ENCODE peak calls at places on chromosomes 13 and 19, in five cellular contexts. W, O, S, U and X are unnamed samples.

GRCh38 chr13:47932953-47933687 is 68.0 kb downstream of the SUCLA2 start:
- DNase-seq in W (no peak), O (no peak), S (no peak), U (no peak), X (peak)

GRCh38 chr13:110815471-110816204 is 99.2 kb downstream of the ANKRD10 start:
- DNase-seq in W (no peak), O (no peak), S (no peak), U (no peak), X (no peak)

GRCh38 chr13:112097770-112098169 is 30.8 kb downstream of the SOX1 start:
- DNase-seq in W (no peak), O (no peak), S (no peak), U (no peak), X (no peak)

GRCh38 chr19:3178973-3179738 is 587 bp downstream of the S1PR4 start:
- DNase-seq in W (no peak), O (no peak), S (no peak), U (no peak), X (no peak)

GRCh38 chr13:33015791-33016323 is 366 bp upstream of the KL start:
- DNase-seq in W (no peak), O (no peak), S (no peak), U (no peak), X (no peak)

GRCh38 chr13:35573639-35574038 is 97.2 kb upstream of the MAB21L1 start:
- DNase-seq in W (no peak), O (no peak), S (no peak), U (no peak), X (no peak)

GRCh38 chr19:18425515-18426415 is 6.6 kb downstream of the SSBP4 start:
- DNase-seq in W (no peak), O (no peak), S (peak), U (no peak), X (no peak)

GRCh38 chr19:14477417-14478112 is 2.4 kb upstream of the PTGER1 start:
- DNase-seq in W (peak), O (no peak), S (no peak), U (no peak), X (no peak)

GRCh38 chr13:51122868-51123267 is 11.8 kb upstream of the C13orf42 start:
- DNase-seq in W (no peak), O (no peak), S (no peak), U (no peak), X (peak)

GRCh38 chr13:113089693-113090414 is 15.7 kb upstream of the F7 start:
- DNase-seq in W (no peak), O (no peak), S (no peak), U (no peak), X (no peak)

GRCh38 chr13:50410921-50411712 is 395.9 kb downstream of the KCNRG start:
- DNase-seq in W (no peak), O (peak), S (peak), U (peak), X (peak)

GRCh38 chr19:41392775-41393174 is 4.4 kb downstream of the EXOSC5 start:
- DNase-seq in W (no peak), O (no peak), S (no peak), U (no peak), X (no peak)

GRCh38 chr19:3062165-3063105 is at the start of gene TLE5:
- DNase-seq in W (peak), O (no peak), S (no peak), U (no peak), X (peak)

GRCh38 chr13:23378009-23378632 is 55.4 kb downstream of the SACS start:
- DNase-seq in W (no peak), O (peak), S (peak), U (no peak), X (no peak)

GRCh38 chr13:99941086-99941485 is 30.5 kb downstream of the ZIC5 start:
- DNase-seq in W (no peak), O (no peak), S (no peak), U (no peak), X (peak)

GRCh38 chr13:71979616-71980015 is 112.6 kb upstream of the DACH1 start:
- DNase-seq in W (no peak), O (no peak), S (no peak), U (peak), X (peak)

GRCh38 chr19:57263244-57263643 is 17.0 kb upstream of the ZNF460 start:
- DNase-seq in W (no peak), O (no peak), S (no peak), U (no peak), X (no peak)

GRCh38 chr19:10238172-10238783 is 7.1 kb upstream of the S1PR2 start:
- DNase-seq in W (no peak), O (peak), S (peak), U (no peak), X (peak)

GRCh38 chr13:50712469-50712868 is 131.0 kb downstream of the DLEU7 start:
- DNase-seq in W (no peak), O (no peak), S (no peak), U (no peak), X (no peak)

GRCh38 chr13:106008540-106008939 is 526.9 kb downstream of the EFNB2 start:
- DNase-seq in W (no peak), O (no peak), S (no peak), U (no peak), X (no peak)

GRCh38 chr19:3028305-3029069 is 593 bp downstream of the TLE2 start:
- DNase-seq in W (no peak), O (no peak), S (no peak), U (no peak), X (no peak)

GRCh38 chr19:49920624-49921363 is 8.2 kb upstream of the ATF5 start:
- DNase-seq in W (no peak), O (no peak), S (no peak), U (no peak), X (no peak)

GRCh38 chr19:44539236-44539819 is 9.9 kb upstream of the CEACAM20 start:
- DNase-seq in W (no peak), O (no peak), S (peak), U (no peak), X (no peak)

GRCh38 chr13:40047322-40047771 is 391.9 kb downstream of the COG6 start:
- DNase-seq in W (no peak), O (no peak), S (no peak), U (no peak), X (no peak)

GRCh38 chr19:12665646-12666304 is 767 bp downstream of the MAN2B1 start:
- DNase-seq in W (no peak), O (no peak), S (peak), U (no peak), X (no peak)

GRCh38 chr13:30821421-30821820 is 84.7 kb upstream of the MEDAG start:
- DNase-seq in W (no peak), O (no peak), S (no peak), U (no peak), X (no peak)

GRCh38 chr19:30681162-30681996 is 309.2 kb downstream of the ZNF536 start:
- DNase-seq in W (no peak), O (no peak), S (no peak), U (no peak), X (no peak)

GRCh38 chr13:29591310-29591709 is 4.2 kb downstream of the SLC7A1 start:
- DNase-seq in W (no peak), O (no peak), S (peak), U (no peak), X (no peak)

GRCh38 chr19:5948697-5949564 is 29.0 kb downstream of the RANBP3 start:
- DNase-seq in W (no peak), O (no peak), S (no peak), U (no peak), X (no peak)

GRCh38 chr13:93375491-93375890 is 148.9 kb downstream of the GPC6 start:
- DNase-seq in W (no peak), O (no peak), S (no peak), U (no peak), X (no peak)

GRCh38 chr19:19191920-19192882 is at the start of the genes BORCS8 and RFXANK:
- DNase-seq in W (peak), O (peak), S (peak), U (peak), X (peak)

GRCh38 chr19:15194938-15195337 is 5.9 kb downstream of the NOTCH3 start:
- DNase-seq in W (no peak), O (no peak), S (peak), U (no peak), X (no peak)

GRCh38 chr19:294819-295686 is 3.9 kb upstream of the PLPP2 start:
- DNase-seq in W (peak), O (peak), S (peak), U (no peak), X (no peak)

GRCh38 chr13:49314344-49314882 is 66.7 kb downstream of the CDADC1 start:
- DNase-seq in W (no peak), O (no peak), S (peak), U (peak), X (no peak)

GRCh38 chr13:26471807-26472206 is 85.7 kb upstream of the WASF3 start:
- DNase-seq in W (no peak), O (no peak), S (no peak), U (no peak), X (no peak)
- TF ChIP-seq RAD21 in W (no peak), O (no peak), S (no peak), U (no peak), X (no peak)

GRCh38 chr19:56107626-56108351 is 13.3 kb downstream of the ZNF787 start:
- DNase-seq in W (no peak), O (no peak), S (no peak), U (no peak), X (no peak)
- TF ChIP-seq RAD21 in W (no peak), O (no peak), S (no peak), U (no peak), X (no peak)

DNA sequence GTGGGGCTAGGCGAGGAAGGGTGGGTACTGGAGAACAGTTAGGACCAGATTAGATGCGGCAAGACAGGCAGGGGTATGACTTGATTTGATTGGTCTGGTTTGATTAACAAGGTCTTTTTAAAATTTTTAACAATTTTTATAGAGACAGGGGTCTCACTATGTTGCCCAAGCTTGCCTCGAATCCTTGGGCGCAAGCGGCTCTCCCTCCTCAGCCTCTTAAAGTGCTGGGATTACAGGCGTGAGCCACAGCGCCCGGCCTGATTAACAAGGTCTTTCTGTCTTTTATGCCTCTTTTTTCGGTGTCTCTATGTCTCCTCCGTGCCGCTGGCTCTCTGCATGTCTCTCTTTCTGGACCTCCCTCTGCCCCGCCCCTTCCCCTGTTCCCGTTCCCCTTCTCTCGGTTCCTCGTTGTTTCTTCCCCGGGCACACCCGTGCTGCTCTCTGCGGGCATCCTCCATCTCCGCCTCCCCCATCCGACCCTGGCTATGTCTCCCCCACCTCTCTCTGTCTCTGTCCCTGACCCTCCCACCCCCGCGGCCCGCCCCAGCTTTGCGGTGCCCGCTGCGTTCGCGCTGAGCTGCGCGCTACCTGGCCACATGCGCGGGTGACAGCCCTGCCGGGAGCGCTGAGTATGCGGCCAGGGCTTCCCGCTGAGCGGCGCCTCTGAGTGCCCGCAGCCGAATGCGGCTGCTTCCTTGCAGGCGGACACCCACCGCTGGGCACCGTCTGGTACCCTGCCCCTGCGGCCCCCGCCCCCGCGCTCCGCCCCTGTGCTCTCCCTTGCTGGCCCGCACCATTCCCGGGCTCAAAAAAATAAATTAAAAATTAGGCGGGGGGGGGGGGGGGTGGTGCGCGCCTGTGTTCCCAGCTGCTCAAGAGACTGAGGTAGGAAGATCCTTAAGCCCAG is 8.1 kb upstream of the SDHAF1 start:
- DNase-seq in W (peak), O (peak), S (no peak), U (no peak), X (no peak)
- TF ChIP-seq RAD21 in W (no peak), O (peak), S (no peak), U (no peak), X (no peak)

DNA sequence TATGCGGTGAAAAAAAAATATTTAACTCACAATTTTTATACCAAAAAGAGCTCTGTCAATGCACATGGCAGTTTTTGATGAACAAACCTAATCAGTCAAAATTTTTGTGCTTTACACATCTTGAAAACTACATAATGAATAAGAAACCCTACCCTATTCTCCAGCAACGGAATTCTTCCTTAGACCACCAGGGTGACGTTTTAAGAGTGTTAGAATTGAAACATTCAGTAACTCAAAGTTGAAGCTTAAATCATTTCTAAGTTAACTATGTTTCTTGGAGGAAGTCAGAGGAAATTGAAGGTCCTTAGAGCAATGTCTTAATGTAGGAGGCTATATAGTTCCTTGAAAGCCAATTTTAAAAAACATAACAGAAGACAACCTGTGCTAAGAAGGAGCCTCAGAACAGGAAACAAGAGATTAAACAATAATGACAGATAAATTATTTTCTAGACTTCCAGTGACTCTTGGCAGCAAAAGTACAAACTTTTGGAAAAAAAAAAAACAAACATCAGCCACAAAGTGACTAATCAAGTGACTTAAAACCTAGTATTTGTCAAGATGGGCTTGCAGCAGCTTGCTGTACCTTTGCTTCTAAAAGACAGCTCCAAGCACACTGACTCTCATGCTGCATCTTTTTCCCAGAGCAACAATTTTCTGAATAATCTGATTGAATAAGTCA is 6.2 kb downstream of the SPRY2 start:
- DNase-seq in W (no peak), O (no peak), S (peak), U (no peak), X (no peak)
- TF ChIP-seq RAD21 in W (no peak), O (no peak), S (no peak), U (no peak), X (no peak)

GRCh38 chr13:70311175-70311574 is 202.9 kb upstream of the KLHL1 start:
- DNase-seq in W (no peak), O (no peak), S (no peak), U (no peak), X (no peak)
- TF ChIP-seq RAD21 in W (no peak), O (no peak), S (no peak), U (no peak), X (no peak)

GRCh38 chr19:45823182-45823581 is 8.1 kb upstream of the RSPH6A start:
- DNase-seq in W (no peak), O (no peak), S (no peak), U (no peak), X (no peak)

GRCh38 chr19:45824531-45825262 is 9.6 kb upstream of the RSPH6A start:
- DNase-seq in W (no peak), O (no peak), S (no peak), U (no peak), X (no peak)

GRCh38 chr19:45822716-45823115 is 7.6 kb upstream of the RSPH6A start:
- DNase-seq in W (no peak), O (no peak), S (no peak), U (no peak), X (no peak)

GRCh38 chr19:45825263-45825605 is 10.1 kb upstream of the RSPH6A start:
- DNase-seq in W (no peak), O (no peak), S (no peak), U (no peak), X (no peak)

DNA sequence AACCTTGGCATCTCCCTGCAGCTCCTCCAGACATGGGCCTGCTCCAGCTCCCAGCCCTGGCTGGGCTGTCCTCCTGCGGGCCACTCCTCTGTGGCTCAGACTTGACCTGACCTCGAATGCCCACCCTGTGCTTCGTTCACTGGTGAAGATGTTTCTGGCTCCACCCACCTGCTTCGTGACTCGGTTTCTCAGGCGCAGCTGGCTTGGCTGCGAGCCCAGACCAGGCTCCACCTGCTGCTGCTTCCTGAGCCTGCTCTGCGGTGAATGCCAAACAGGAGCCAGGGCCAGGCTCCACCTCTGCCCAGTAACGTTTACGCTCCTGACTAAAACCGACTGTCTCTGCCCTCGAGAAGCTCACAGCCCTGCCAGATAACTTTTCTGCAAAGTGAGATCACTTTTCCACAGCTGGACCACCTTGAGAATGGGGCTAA is 8.9 kb upstream of the RSPH6A start:
- DNase-seq in W (no peak), O (no peak), S (no peak), U (no peak), X (no peak)
- TF ChIP-seq RAD21 in W (no peak), O (no peak), S (no peak), U (no peak), X (no peak)

DNA sequence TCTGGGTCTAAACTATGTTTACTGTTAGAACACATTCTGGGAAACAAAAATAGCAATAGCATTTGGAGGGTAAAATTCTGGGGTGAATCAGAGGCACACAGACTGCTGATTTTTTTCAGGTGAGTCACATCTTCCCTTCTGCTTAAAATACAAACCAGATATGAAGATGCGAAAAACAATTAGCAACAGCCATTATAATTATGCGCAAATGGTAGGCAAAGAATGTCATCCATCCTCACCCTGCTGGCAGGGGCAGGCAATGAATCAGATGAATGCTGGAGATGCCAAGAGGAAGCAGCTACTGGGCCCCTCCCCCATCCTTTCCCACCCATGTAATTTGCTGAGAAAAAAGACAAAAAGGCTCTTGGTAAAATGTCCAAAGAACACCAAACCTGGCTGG is 282.9 kb downstream of the KLF5 start:
- DNase-seq in W (no peak), O (no peak), S (peak), U (no peak), X (no peak)
- TF ChIP-seq RAD21 in W (no peak), O (no peak), S (no peak), U (no peak), X (no peak)